ENCODE peak calls at places on chromosomes 11 and 22, in four cellular contexts. T is H9, P is mesenchymal stem cell, D is IMR-90. N is an unnamed sample.

GRCh38 chr11:5288108-5288911 is 13.4 kb downstream of the OR51B4 start:
- DNase-seq in T (no peak), P (peak), D (peak), N (no peak)

GRCh38 chr11:2518112-2518982 is 73.5 kb downstream of the KCNQ1 start:
- DNase-seq in T (peak), P (no peak), D (no peak), N (no peak)

GRCh38 chr11:47551086-47551485 is 1.8 kb downstream of the CELF1 start:
- DNase-seq in T (no peak), P (peak), D (peak), N (no peak)

GRCh38 chr11:126570489-126570888 is 215.0 kb downstream of the ST3GAL4 start:
- DNase-seq in T (no peak), P (no peak), D (no peak), N (no peak)

GRCh38 chr11:112465433-112466024 is 204.9 kb upstream of the PLET1 start:
- DNase-seq in T (no peak), P (peak), D (no peak), N (peak)

GRCh38 chr11:123443851-123444623 is 14.0 kb downstream of the GRAMD1B start:
- DNase-seq in T (no peak), P (no peak), D (no peak), N (peak)

GRCh38 chr11:63510360-63511130 is 4.7 kb downstream of the LGALS12 start:
- DNase-seq in T (no peak), P (no peak), D (no peak), N (no peak)

GRCh38 chr22:38298312-38299000 is 18.8 kb downstream of the CSNK1E start:
- DNase-seq in T (peak), P (peak), D (peak), N (peak)

GRCh38 chr11:107973641-107974040 is 35.1 kb upstream of the CUL5 start:
- DNase-seq in T (no peak), P (no peak), D (no peak), N (no peak)

GRCh38 chr11:127677813-127678212 is 677.2 kb upstream of the KIRREL3 start:
- DNase-seq in T (no peak), P (no peak), D (no peak), N (no peak)

GRCh38 chr11:134667175-134667500 is 255.1 kb upstream of the B3GAT1 start:
- DNase-seq in T (no peak), P (no peak), D (no peak), N (no peak)

GRCh38 chr11:63802637-63803414 is 10.4 kb upstream of the SPINDOC start:
- DNase-seq in T (no peak), P (peak), D (peak), N (peak)

GRCh38 chr11:44774736-44775135 is 48.0 kb downstream of the TSPAN18 start:
- DNase-seq in T (no peak), P (no peak), D (no peak), N (no peak)

GRCh38 chr11:105109855-105110750 is 29.5 kb downstream of the CARD18 start:
- DNase-seq in T (no peak), P (peak), D (peak), N (no peak)

GRCh38 chr11:130418210-130418609 is 10.2 kb downstream of the ADAMTS8 start:
- DNase-seq in T (no peak), P (no peak), D (no peak), N (no peak)

GRCh38 chr11:98964146-98964545 is 56.6 kb upstream of the CNTN5 start:
- DNase-seq in T (no peak), P (no peak), D (no peak), N (no peak)

GRCh38 chr22:21651521-21652009 is 9.5 kb downstream of the SDF2L1 start:
- DNase-seq in T (peak), P (peak), D (no peak), N (no peak)

GRCh38 chr22:36417281-36417686 is 29.5 kb upstream of the MYH9 start:
- DNase-seq in T (no peak), P (no peak), D (peak), N (peak)

GRCh38 chr11:104819603-104820002 is 78.7 kb downstream of the CASP12 start:
- DNase-seq in T (no peak), P (no peak), D (no peak), N (no peak)

GRCh38 chr22:36239150-36239400 is 252 bp downstream of the APOL2 start:
- DNase-seq in T (no peak), P (no peak), D (no peak), N (no peak)

GRCh38 chr11:80282643-80283042 is 841.8 kb upstream of the TENM4 start:
- DNase-seq in T (no peak), P (no peak), D (no peak), N (no peak)

GRCh38 chr11:96257972-96258951 is 84.7 kb downstream of the MAML2 start:
- DNase-seq in T (no peak), P (peak), D (peak), N (no peak)

GRCh38 chr22:46777609-46777970 is 15.1 kb downstream of the TBC1D22A start:
- DNase-seq in T (no peak), P (no peak), D (no peak), N (no peak)

GRCh38 chr11:11179239-11179638 is 173.8 kb downstream of the CSNK2A3 start:
- DNase-seq in T (no peak), P (peak), D (peak), N (peak)

GRCh38 chr11:27795955-27796861 is 96.0 kb upstream of the BDNF start:
- DNase-seq in T (peak), P (peak), D (peak), N (no peak)

GRCh38 chr11:77267910-77268309 is 33.6 kb downstream of the GDPD4 start:
- DNase-seq in T (no peak), P (peak), D (peak), N (peak)

GRCh38 chr11:32334822-32335221 is 100.5 kb downstream of the WT1 start:
- DNase-seq in T (peak), P (no peak), D (no peak), N (peak)

GRCh38 chr11:2399488-2400068 is 972 bp upstream of the TSSC4 start:
- DNase-seq in T (peak), P (no peak), D (no peak), N (peak)

GRCh38 chr11:113045146-113045545 is 83.9 kb downstream of the NCAM1 start:
- DNase-seq in T (peak), P (no peak), D (no peak), N (no peak)

GRCh38 chr11:20050551-20051333 is 109.5 kb downstream of the DBX1 start:
- DNase-seq in T (peak), P (no peak), D (no peak), N (peak)

GRCh38 chr22:30469165-30469564 is 2.7 kb downstream of the SEC14L3 start:
- DNase-seq in T (no peak), P (no peak), D (no peak), N (no peak)

GRCh38 chr11:121656333-121657090 is 203.7 kb upstream of the SORL1-AS1 start:
- DNase-seq in T (no peak), P (no peak), D (no peak), N (no peak)

GRCh38 chr11:65215441-65216076 is 33.8 kb downstream of the CAPN1 start:
- DNase-seq in T (no peak), P (no peak), D (no peak), N (no peak)
- H4K91ac ChIP-seq in T (no peak), P (no peak), D (no peak), N (no peak)

GRCh38 chr11:68683952-68684384 is 376 bp upstream of the GAL start:
- DNase-seq in T (no peak), P (no peak), D (no peak), N (no peak)

GRCh38 chr11:68685656-68686380 is 1.5 kb downstream of the GAL start:
- DNase-seq in T (no peak), P (no peak), D (no peak), N (no peak)

GRCh38 chr11:68682531-68682931 is 1.8 kb upstream of the GAL start:
- DNase-seq in T (no peak), P (no peak), D (peak), N (no peak)

GRCh38 chr11:68684385-68685356 is at the start of gene GAL:
- DNase-seq in T (peak), P (peak), D (no peak), N (peak)

DNA sequence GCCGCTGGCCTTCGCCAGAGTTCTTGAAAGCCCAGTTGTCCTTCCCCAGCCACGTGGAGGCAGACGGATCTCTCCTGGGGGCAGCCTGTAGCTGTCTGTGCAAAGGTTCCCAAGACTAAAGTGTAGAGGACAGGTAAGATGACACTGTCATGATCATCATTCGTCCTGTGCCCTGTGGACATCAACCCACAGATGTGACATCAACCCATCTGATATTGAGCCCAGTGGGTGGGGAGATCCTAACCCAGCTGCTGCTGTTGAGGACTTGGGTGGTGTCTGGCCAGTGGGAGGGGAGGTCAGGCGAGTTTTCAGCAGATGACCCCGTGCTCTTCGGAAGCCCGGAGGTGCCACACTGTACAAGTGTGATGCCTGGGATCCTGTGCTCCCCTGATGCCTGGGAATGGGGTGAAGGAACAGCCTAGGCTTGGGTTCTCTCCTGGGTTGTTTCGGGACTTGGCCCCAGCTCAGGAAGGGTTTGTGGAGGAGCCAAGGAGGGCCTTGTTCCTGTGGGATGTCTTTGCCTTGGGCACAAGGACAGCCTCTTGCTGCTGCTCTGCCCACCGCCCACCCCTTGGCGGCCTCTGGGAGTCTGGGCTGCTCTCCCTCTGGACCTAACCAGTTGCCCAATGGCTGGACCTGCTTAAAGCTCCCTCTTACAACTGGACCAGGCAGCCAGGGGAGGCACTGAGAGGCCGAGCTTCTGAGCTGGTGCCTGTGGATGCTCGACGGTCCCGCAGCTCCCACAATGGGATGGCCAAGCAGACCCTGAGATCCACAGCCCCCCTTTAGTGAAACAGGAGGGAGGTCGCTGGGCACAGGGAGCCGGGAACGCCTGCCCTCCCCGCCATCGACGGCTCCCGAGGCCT is 1.0 kb upstream of the GAL start:
- DNase-seq in T (peak), P (no peak), D (no peak), N (no peak)
- H4K91ac ChIP-seq in T (no peak), P (no peak), D (no peak), N (no peak)

DNA sequence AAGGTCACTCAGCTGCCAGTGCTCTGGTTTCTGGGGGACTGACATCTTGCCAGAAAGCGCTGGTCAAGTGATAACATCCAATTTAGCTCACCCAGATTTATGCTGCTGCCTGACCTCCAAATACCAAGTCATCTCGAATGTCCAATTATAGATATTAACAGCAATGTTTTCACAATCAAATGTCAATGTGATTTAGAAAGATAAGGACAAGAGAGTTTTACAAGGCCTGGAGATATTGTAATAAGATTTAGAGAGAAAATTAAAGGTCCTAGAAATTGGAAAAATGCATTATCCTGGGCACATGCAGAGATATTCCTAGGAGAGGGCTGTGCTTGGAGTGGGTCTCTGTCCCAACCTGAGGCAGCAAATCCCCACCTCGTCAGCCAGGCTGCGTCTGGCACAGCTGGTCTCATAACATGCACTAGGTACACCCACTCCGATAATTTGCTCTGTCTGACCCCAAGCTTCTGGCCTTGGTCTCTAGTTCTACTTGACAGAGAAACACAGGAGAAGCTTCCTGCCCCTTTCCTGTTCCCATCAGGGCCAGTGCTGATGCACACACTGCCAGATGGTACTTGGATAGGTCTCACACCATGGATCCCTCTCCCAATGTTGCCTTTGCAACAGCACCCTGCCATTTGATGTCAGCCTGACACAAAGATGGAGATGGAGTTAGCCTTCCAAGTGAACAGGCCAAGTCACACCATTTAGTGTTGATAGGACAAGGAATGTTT is 28.6 kb downstream of the USH1C start:
- DNase-seq in T (no peak), P (no peak), D (no peak), N (no peak)
- H4K91ac ChIP-seq in T (no peak), P (no peak), D (no peak), N (no peak)

DNA sequence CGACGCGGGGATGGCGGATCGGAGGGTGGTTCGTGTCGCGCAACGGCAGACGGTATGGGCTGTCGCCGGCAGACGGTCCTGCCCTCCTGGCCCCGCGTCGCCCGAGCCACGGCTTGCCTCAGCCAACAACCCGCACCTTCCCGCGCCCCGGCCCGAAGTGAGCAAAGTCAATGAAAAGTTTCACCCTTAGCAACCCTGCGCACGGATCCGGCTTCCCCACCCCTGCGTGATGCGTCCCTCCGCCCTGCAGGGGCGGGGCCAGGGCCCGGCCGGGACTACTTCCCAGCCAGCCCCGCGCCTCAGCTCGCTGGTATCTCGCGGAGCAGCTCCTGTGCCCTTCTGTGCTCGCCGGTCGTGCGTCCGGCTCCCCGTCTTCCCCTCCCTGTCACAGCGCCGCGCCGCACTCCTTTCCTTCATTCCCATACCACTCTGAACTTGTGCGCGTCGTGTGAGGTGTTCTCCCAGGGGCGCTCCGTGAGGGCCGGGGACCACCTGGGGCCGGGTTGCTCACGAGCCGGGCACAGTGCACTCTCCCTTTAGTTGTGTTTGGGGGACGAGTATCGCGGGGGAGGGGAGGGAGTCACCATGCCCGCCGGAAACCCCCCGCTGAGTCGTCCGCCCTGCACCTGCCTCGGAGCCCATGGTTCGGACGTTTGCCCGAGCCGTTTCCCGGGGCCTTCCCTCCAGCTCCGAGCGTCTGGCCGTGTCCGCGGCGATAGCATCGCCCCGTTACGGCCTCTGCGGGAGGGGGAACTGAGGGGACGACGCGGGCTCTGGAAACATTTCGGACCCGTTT is at the start of gene TOB2:
- DNase-seq in T (peak), P (peak), D (peak), N (peak)
- H4K91ac ChIP-seq in T (no peak), P (peak), D (peak), N (peak)

GRCh38 chr11:13064593-13064992 is 55.5 kb downstream of the RASSF10 start:
- DNase-seq in T (no peak), P (no peak), D (no peak), N (no peak)
- H4K91ac ChIP-seq in T (no peak), P (no peak), D (no peak), N (no peak)

GRCh38 chr11:1041936-1042608 is 5.6 kb upstream of the MUC6 start:
- DNase-seq in T (no peak), P (no peak), D (no peak), N (no peak)
- H4K91ac ChIP-seq in T (no peak), P (no peak), D (no peak), N (no peak)

GRCh38 chr22:49517211-49517610 is 310.5 kb downstream of the BRD1 start:
- DNase-seq in T (peak), P (no peak), D (no peak), N (no peak)
- H4K91ac ChIP-seq in T (no peak), P (no peak), D (no peak), N (no peak)

GRCh38 chr11:72754544-72755155 is 2.4 kb upstream of the ARAP1 start:
- DNase-seq in T (peak), P (no peak), D (no peak), N (no peak)
- H4K91ac ChIP-seq in T (no peak), P (no peak), D (no peak), N (no peak)